ENCODE peak calls at places on chromosomes 7 and 10, in four cellular contexts. Z, A, C and V are unnamed samples.

GRCh38 chr10:50224330-50224952 is 26.9 kb downstream of the ASAH2 start:
- DNase-seq in C (no peak), A (peak), Z (peak), V (peak)

GRCh38 chr10:101995451-101996063 is 60.4 kb downstream of the ARMH3 start:
- DNase-seq in A (no peak), Z (peak), C (no peak), V (no peak)

GRCh38 chr7:28956608-28957063 is 1.5 kb downstream of the TRIL start:
- DNase-seq in A (peak), C (no peak), Z (no peak), V (no peak)

GRCh38 chr7:80721880-80722595 is 83.6 kb downstream of the CD36 start:
- DNase-seq in C (no peak), Z (peak), A (no peak), V (peak)

GRCh38 chr10:24889636-24890035 is 62.8 kb downstream of the PRTFDC1 start:
- DNase-seq in Z (no peak), C (no peak), A (no peak), V (no peak)

GRCh38 chr7:73648593-73649332 is 18.9 kb upstream of the VPS37D start:
- DNase-seq in Z (no peak), C (no peak), A (no peak), V (no peak)

GRCh38 chr10:73246322-73246782 is 703 bp downstream of the DNAJC9 start:
- DNase-seq in A (no peak), Z (no peak), C (no peak), V (no peak)

GRCh38 chr10:784759-785538 is 95.5 kb upstream of the DIP2C start:
- DNase-seq in A (peak), C (peak), Z (peak), V (no peak)

GRCh38 chr7:89857767-89858166 is 296.5 kb upstream of the STEAP1 start:
- DNase-seq in Z (no peak), C (no peak), A (no peak), V (no peak)

GRCh38 chr10:61942997-61943457 is 41.5 kb downstream of the ARID5B start:
- DNase-seq in A (no peak), Z (no peak), C (no peak), V (no peak)

GRCh38 chr10:108582387-108582786 is 1340.9 kb downstream of the XPNPEP1 start:
- DNase-seq in C (no peak), A (no peak), Z (no peak), V (no peak)

GRCh38 chr7:75881436-75882095 is 2.7 kb downstream of the RHBDD2 start:
- DNase-seq in Z (no peak), A (no peak), C (no peak), V (no peak)

GRCh38 chr10:93280121-93280698 is 201.9 kb downstream of the MYOF start:
- DNase-seq in A (no peak), Z (no peak), C (no peak), V (no peak)

GRCh38 chr10:95268438-95268837 is 22.4 kb downstream of the PDLIM1 start:
- DNase-seq in C (no peak), A (no peak), Z (no peak), V (no peak)

GRCh38 chr10:34505338-34505737 is 309.8 kb downstream of the PARD3 start:
- DNase-seq in C (no peak), A (no peak), Z (no peak), V (no peak)

GRCh38 chr10:127254276-127254675 is 57.9 kb upstream of the INSYN2A start:
- DNase-seq in C (no peak), Z (no peak), A (no peak), V (no peak)

GRCh38 chr7:56081626-56082340 is 11.0 kb downstream of the PHKG1 start:
- DNase-seq in Z (no peak), C (no peak), A (no peak), V (no peak)

GRCh38 chr10:121188005-121188404 is 336.8 kb downstream of the WDR11 start:
- DNase-seq in A (no peak), Z (no peak), C (no peak), V (no peak)

GRCh38 chr7:149330914-149331567 is 69.0 kb downstream of the ZNF783 start:
- DNase-seq in A (no peak), C (no peak), Z (no peak), V (no peak)

GRCh38 chr7:19690736-19691135 is 18.1 kb downstream of the POLR1F start:
- DNase-seq in Z (no peak), C (no peak), A (no peak), V (no peak)

GRCh38 chr10:100359030-100359432 is 12.0 kb downstream of the SCD start:
- DNase-seq in A (no peak), Z (no peak), C (no peak), V (no peak)

GRCh38 chr10:92849576-92850090 is 1.3 kb downstream of the EXOC6 start:
- DNase-seq in A (no peak), C (no peak), Z (no peak), V (no peak)

GRCh38 chr7:40072268-40072667 is 62.2 kb downstream of the MPLKIP start:
- DNase-seq in Z (no peak), C (no peak), A (no peak), V (no peak)

GRCh38 chr7:122072924-122073599 is 71.0 kb downstream of the AASS start:
- DNase-seq in Z (no peak), C (no peak), A (no peak), V (no peak)

GRCh38 chr7:46626261-46627037 is 705.4 kb upstream of the IGFBP3 start:
- DNase-seq in Z (no peak), A (peak), C (no peak), V (no peak)

GRCh38 chr10:58765905-58766304 is 253.2 kb downstream of the BICC1 start:
- DNase-seq in Z (no peak), A (no peak), C (no peak), V (no peak)

GRCh38 chr7:158042156-158042880 is 545.3 kb downstream of the PTPRN2 start:
- DNase-seq in C (no peak), A (no peak), Z (no peak), V (no peak)

GRCh38 chr7:30930621-30931020 is 19.0 kb downstream of the AQP1 start:
- DNase-seq in A (no peak), C (no peak), Z (no peak), V (no peak)

GRCh38 chr10:110433740-110434139 is 64.0 kb upstream of the DUSP5 start:
- DNase-seq in C (no peak), A (no peak), Z (no peak), V (no peak)

GRCh38 chr10:15163261-15163864 is 5.1 kb downstream of the NMT2 start:
- DNase-seq in Z (no peak), C (no peak), A (no peak), V (no peak)

GRCh38 chr7:30797294-30798040 is 26.2 kb downstream of the MINDY4 start:
- DNase-seq in A (no peak), C (no peak), Z (no peak), V (no peak)

GRCh38 chr10:113751116-113751728 is at the start of gene PLEKHS1:
- DNase-seq in C (no peak), Z (no peak), A (no peak), V (peak)

GRCh38 chr7:25671087-25671486 is 442.8 kb upstream of the NPVF start:
- DNase-seq in Z (no peak), A (no peak), C (no peak), V (no peak)